ENCODE peak calls at places on chromosomes 16 and 17, in eight cellular contexts. One of them, this sample, is unnamed.

GRCh38 chr16:23225109-23225508 is 42.6 kb downstream of the SCNN1G start:
- DNase-seq in NCI-H69: no peak
- DNase-seq in small intestine: no peak
- DNase-seq in T1000: no peak
- DNase-seq in EL: no peak
- DNase-seq in NCI-H1436 treated with DMSO at 0.1 percent for 48 hours: no peak
- DNase-seq in endothelial cell of umbilical vein: no peak
- DNase-seq in Ammon's horn: no peak
- DNase-seq in this sample: no peak

GRCh38 chr16:2835638-2836493 is 5.8 kb downstream of the ZG16B start:
- DNase-seq in NCI-H69: no peak
- DNase-seq in small intestine: peak
- DNase-seq in T1000: peak
- DNase-seq in EL: peak
- DNase-seq in NCI-H1436 treated with DMSO at 0.1 percent for 48 hours: no peak
- DNase-seq in endothelial cell of umbilical vein: peak
- DNase-seq in Ammon's horn: peak
- DNase-seq in this sample: peak

GRCh38 chr17:64115871-64116534 is 13.9 kb downstream of the ERN1 start:
- DNase-seq in NCI-H69: no peak
- DNase-seq in small intestine: peak
- DNase-seq in T1000: peak
- DNase-seq in EL: peak
- DNase-seq in NCI-H1436 treated with DMSO at 0.1 percent for 48 hours: no peak
- DNase-seq in endothelial cell of umbilical vein: no peak
- DNase-seq in Ammon's horn: no peak
- DNase-seq in this sample: peak

GRCh38 chr17:22459953-22460350 is 767.6 kb downstream of the KCNJ18 start:
- DNase-seq in NCI-H69: no peak
- DNase-seq in small intestine: no peak
- DNase-seq in T1000: no peak
- DNase-seq in EL: no peak
- DNase-seq in NCI-H1436 treated with DMSO at 0.1 percent for 48 hours: no peak
- DNase-seq in endothelial cell of umbilical vein: no peak
- DNase-seq in Ammon's horn: no peak
- DNase-seq in this sample: no peak

GRCh38 chr17:65855245-65855644 is 293.8 kb upstream of the AXIN2 start:
- DNase-seq in NCI-H69: no peak
- DNase-seq in small intestine: peak
- DNase-seq in T1000: no peak
- DNase-seq in EL: peak
- DNase-seq in NCI-H1436 treated with DMSO at 0.1 percent for 48 hours: no peak
- DNase-seq in endothelial cell of umbilical vein: peak
- DNase-seq in Ammon's horn: no peak
- DNase-seq in this sample: peak

GRCh38 chr17:49996495-49997255 is 1.7 kb upstream of the DLX3 start:
- DNase-seq in NCI-H69: peak
- DNase-seq in small intestine: peak
- DNase-seq in T1000: peak
- DNase-seq in EL: peak
- DNase-seq in NCI-H1436 treated with DMSO at 0.1 percent for 48 hours: no peak
- DNase-seq in endothelial cell of umbilical vein: peak
- DNase-seq in Ammon's horn: no peak
- DNase-seq in this sample: peak

GRCh38 chr17:65389956-65390355 is 171.5 kb downstream of the AXIN2 start:
- DNase-seq in NCI-H69: no peak
- DNase-seq in small intestine: no peak
- DNase-seq in T1000: peak
- DNase-seq in EL: peak
- DNase-seq in NCI-H1436 treated with DMSO at 0.1 percent for 48 hours: no peak
- DNase-seq in endothelial cell of umbilical vein: no peak
- DNase-seq in Ammon's horn: peak
- DNase-seq in this sample: peak

GRCh38 chr16:48311242-48311641 is 63.9 kb upstream of the ABCC11 start:
- DNase-seq in NCI-H69: no peak
- DNase-seq in small intestine: no peak
- DNase-seq in T1000: no peak
- DNase-seq in EL: no peak
- DNase-seq in NCI-H1436 treated with DMSO at 0.1 percent for 48 hours: no peak
- DNase-seq in endothelial cell of umbilical vein: no peak
- DNase-seq in Ammon's horn: no peak
- DNase-seq in this sample: no peak

GRCh38 chr17:81909966-81910839 is 996 bp downstream of the PCYT2 start:
- DNase-seq in NCI-H69: peak
- DNase-seq in small intestine: peak
- DNase-seq in T1000: no peak
- DNase-seq in EL: peak
- DNase-seq in NCI-H1436 treated with DMSO at 0.1 percent for 48 hours: no peak
- DNase-seq in endothelial cell of umbilical vein: no peak
- DNase-seq in Ammon's horn: no peak
- DNase-seq in this sample: no peak

GRCh38 chr17:33200116-33200515 is 93.0 kb downstream of the ASIC2 start:
- DNase-seq in NCI-H69: no peak
- DNase-seq in small intestine: peak
- DNase-seq in T1000: no peak
- DNase-seq in EL: peak
- DNase-seq in NCI-H1436 treated with DMSO at 0.1 percent for 48 hours: no peak
- DNase-seq in endothelial cell of umbilical vein: no peak
- DNase-seq in Ammon's horn: no peak
- DNase-seq in this sample: no peak

GRCh38 chr16:55730115-55730514 is 74.3 kb downstream of the SLC6A2 start:
- DNase-seq in NCI-H69: no peak
- DNase-seq in small intestine: no peak
- DNase-seq in T1000: no peak
- DNase-seq in EL: no peak
- DNase-seq in NCI-H1436 treated with DMSO at 0.1 percent for 48 hours: no peak
- DNase-seq in endothelial cell of umbilical vein: no peak
- DNase-seq in Ammon's horn: no peak
- DNase-seq in this sample: no peak

GRCh38 chr17:6558932-6559752 is 2.8 kb upstream of the PITPNM3 start:
- DNase-seq in NCI-H69: peak
- DNase-seq in small intestine: no peak
- DNase-seq in T1000: no peak
- DNase-seq in EL: no peak
- DNase-seq in NCI-H1436 treated with DMSO at 0.1 percent for 48 hours: no peak
- DNase-seq in endothelial cell of umbilical vein: peak
- DNase-seq in Ammon's horn: no peak
- DNase-seq in this sample: no peak

GRCh38 chr17:30238003-30238344 is 2.5 kb upstream of the SLC6A4 start:
- DNase-seq in NCI-H69: no peak
- DNase-seq in small intestine: no peak
- DNase-seq in T1000: no peak
- DNase-seq in EL: no peak
- DNase-seq in NCI-H1436 treated with DMSO at 0.1 percent for 48 hours: no peak
- DNase-seq in endothelial cell of umbilical vein: no peak
- DNase-seq in Ammon's horn: no peak
- DNase-seq in this sample: no peak

GRCh38 chr17:40582328-40582901 is 17.1 kb upstream of the CCR7 start:
- DNase-seq in NCI-H69: peak
- DNase-seq in small intestine: peak
- DNase-seq in T1000: no peak
- DNase-seq in EL: no peak
- DNase-seq in NCI-H1436 treated with DMSO at 0.1 percent for 48 hours: peak
- DNase-seq in endothelial cell of umbilical vein: peak
- DNase-seq in Ammon's horn: no peak
- DNase-seq in this sample: no peak

GRCh38 chr16:82432261-82432660 is 194.5 kb upstream of the CDH13 start:
- DNase-seq in NCI-H69: no peak
- DNase-seq in small intestine: no peak
- DNase-seq in T1000: no peak
- DNase-seq in EL: no peak
- DNase-seq in NCI-H1436 treated with DMSO at 0.1 percent for 48 hours: no peak
- DNase-seq in endothelial cell of umbilical vein: no peak
- DNase-seq in Ammon's horn: peak
- DNase-seq in this sample: peak

GRCh38 chr16:68884391-68884790 is 41.1 kb downstream of the TANGO6 start:
- DNase-seq in NCI-H69: no peak
- DNase-seq in small intestine: no peak
- DNase-seq in T1000: no peak
- DNase-seq in EL: no peak
- DNase-seq in NCI-H1436 treated with DMSO at 0.1 percent for 48 hours: no peak
- DNase-seq in endothelial cell of umbilical vein: no peak
- DNase-seq in Ammon's horn: no peak
- DNase-seq in this sample: no peak

GRCh38 chr16:10145636-10146035 is 36.6 kb downstream of the GRIN2A start:
- DNase-seq in NCI-H69: no peak
- DNase-seq in small intestine: no peak
- DNase-seq in T1000: no peak
- DNase-seq in EL: no peak
- DNase-seq in NCI-H1436 treated with DMSO at 0.1 percent for 48 hours: no peak
- DNase-seq in endothelial cell of umbilical vein: no peak
- DNase-seq in Ammon's horn: no peak
- DNase-seq in this sample: no peak

GRCh38 chr17:41307647-41308046 is 1.5 kb downstream of the KRTAP16-1 start:
- DNase-seq in NCI-H69: no peak
- DNase-seq in small intestine: no peak
- DNase-seq in T1000: no peak
- DNase-seq in EL: no peak
- DNase-seq in NCI-H1436 treated with DMSO at 0.1 percent for 48 hours: no peak
- DNase-seq in endothelial cell of umbilical vein: no peak
- DNase-seq in Ammon's horn: peak
- DNase-seq in this sample: no peak

GRCh38 chr17:20072692-20072992 is 63.5 kb downstream of the SPECC1 start:
- DNase-seq in NCI-H69: peak
- DNase-seq in small intestine: no peak
- DNase-seq in T1000: no peak
- DNase-seq in EL: no peak
- DNase-seq in NCI-H1436 treated with DMSO at 0.1 percent for 48 hours: peak
- DNase-seq in endothelial cell of umbilical vein: no peak
- DNase-seq in Ammon's horn: peak
- DNase-seq in this sample: no peak

GRCh38 chr16:67862623-67863583 is 9.9 kb upstream of the EDC4 start:
- DNase-seq in NCI-H69: no peak
- DNase-seq in small intestine: no peak
- DNase-seq in T1000: no peak
- DNase-seq in EL: no peak
- DNase-seq in NCI-H1436 treated with DMSO at 0.1 percent for 48 hours: no peak
- DNase-seq in endothelial cell of umbilical vein: no peak
- DNase-seq in Ammon's horn: no peak
- DNase-seq in this sample: peak

GRCh38 chr16:53282975-53283946 is 151.0 kb upstream of the RBL2 start:
- DNase-seq in NCI-H69: peak
- DNase-seq in small intestine: peak
- DNase-seq in T1000: no peak
- DNase-seq in EL: peak
- DNase-seq in NCI-H1436 treated with DMSO at 0.1 percent for 48 hours: no peak
- DNase-seq in endothelial cell of umbilical vein: peak
- DNase-seq in Ammon's horn: peak
- DNase-seq in this sample: peak

GRCh38 chr17:199195-199604 is 17.8 kb upstream of the DOC2B start:
- DNase-seq in NCI-H69: no peak
- DNase-seq in small intestine: no peak
- DNase-seq in T1000: no peak
- DNase-seq in EL: peak
- DNase-seq in NCI-H1436 treated with DMSO at 0.1 percent for 48 hours: no peak
- DNase-seq in endothelial cell of umbilical vein: peak
- DNase-seq in Ammon's horn: peak
- DNase-seq in this sample: no peak

GRCh38 chr16:1428511-1428910 is 2.4 kb upstream of the PERCC1 start:
- DNase-seq in NCI-H69: no peak
- DNase-seq in small intestine: no peak
- DNase-seq in T1000: no peak
- DNase-seq in EL: no peak
- DNase-seq in NCI-H1436 treated with DMSO at 0.1 percent for 48 hours: no peak
- DNase-seq in endothelial cell of umbilical vein: peak
- DNase-seq in Ammon's horn: no peak
- DNase-seq in this sample: no peak

GRCh38 chr16:3681206-3681605 is 26.7 kb downstream of the DNASE1 start:
- DNase-seq in NCI-H69: no peak
- DNase-seq in small intestine: no peak
- DNase-seq in T1000: no peak
- DNase-seq in EL: no peak
- DNase-seq in NCI-H1436 treated with DMSO at 0.1 percent for 48 hours: no peak
- DNase-seq in endothelial cell of umbilical vein: no peak
- DNase-seq in Ammon's horn: peak
- DNase-seq in this sample: peak

GRCh38 chr16:21702259-21702658 is 38.5 kb downstream of the OTOA start:
- DNase-seq in NCI-H69: no peak
- DNase-seq in small intestine: no peak
- DNase-seq in T1000: no peak
- DNase-seq in EL: no peak
- DNase-seq in NCI-H1436 treated with DMSO at 0.1 percent for 48 hours: no peak
- DNase-seq in endothelial cell of umbilical vein: no peak
- DNase-seq in Ammon's horn: no peak
- DNase-seq in this sample: no peak

GRCh38 chr16:7221157-7221556 is 111.5 kb upstream of the RBFOX1 start:
- DNase-seq in NCI-H69: no peak
- DNase-seq in small intestine: no peak
- DNase-seq in T1000: no peak
- DNase-seq in EL: no peak
- DNase-seq in NCI-H1436 treated with DMSO at 0.1 percent for 48 hours: no peak
- DNase-seq in endothelial cell of umbilical vein: no peak
- DNase-seq in Ammon's horn: no peak
- DNase-seq in this sample: no peak

GRCh38 chr16:2465653-2466415 is 5.3 kb upstream of the NTN3 start:
- DNase-seq in NCI-H69: peak
- DNase-seq in small intestine: no peak
- DNase-seq in T1000: no peak
- DNase-seq in EL: no peak
- DNase-seq in NCI-H1436 treated with DMSO at 0.1 percent for 48 hours: no peak
- DNase-seq in endothelial cell of umbilical vein: no peak
- DNase-seq in Ammon's horn: no peak
- DNase-seq in this sample: no peak

GRCh38 chr16:1331712-1332617 is 1.5 kb upstream of the BAIAP3 start:
- DNase-seq in NCI-H69: peak
- DNase-seq in small intestine: peak
- DNase-seq in T1000: peak
- DNase-seq in EL: no peak
- DNase-seq in NCI-H1436 treated with DMSO at 0.1 percent for 48 hours: no peak
- DNase-seq in endothelial cell of umbilical vein: peak
- DNase-seq in Ammon's horn: no peak
- DNase-seq in this sample: peak

GRCh38 chr17:17613708-17614114 is 22.2 kb upstream of the PEMT start:
- DNase-seq in NCI-H69: peak
- DNase-seq in small intestine: peak
- DNase-seq in T1000: peak
- DNase-seq in EL: peak
- DNase-seq in NCI-H1436 treated with DMSO at 0.1 percent for 48 hours: peak
- DNase-seq in endothelial cell of umbilical vein: peak
- DNase-seq in Ammon's horn: peak
- DNase-seq in this sample: peak

This sample was measured in GM03348.